ENCODE peak calls at places on chromosomes 5 and 9, in four cellular contexts. One of them, this sample, is unnamed.

GRCh38 chr9:127415158-127415557 is 9.0 kb upstream of the ZNF79 start:
- DNase-seq in colonic mucosa: no peak
- DNase-seq in IMR-90: no peak
- DNase-seq in adrenal gland: no peak
- DNase-seq in this sample: no peak

GRCh38 chr5:157732784-157733262 is 1.6 kb downstream of the THG1L start:
- DNase-seq in colonic mucosa: no peak
- DNase-seq in IMR-90: no peak
- DNase-seq in adrenal gland: no peak
- DNase-seq in this sample: no peak

GRCh38 chr9:125119643-125120286 is 23.6 kb downstream of the SCAI start:
- DNase-seq in colonic mucosa: no peak
- DNase-seq in IMR-90: peak
- DNase-seq in adrenal gland: no peak
- DNase-seq in this sample: no peak

GRCh38 chr9:90726215-90726614 is 75.4 kb upstream of the SYK start:
- DNase-seq in colonic mucosa: no peak
- DNase-seq in IMR-90: no peak
- DNase-seq in adrenal gland: no peak
- DNase-seq in this sample: no peak

GRCh38 chr5:3999929-4000328 is 404.3 kb downstream of the IRX1 start:
- DNase-seq in colonic mucosa: no peak
- DNase-seq in IMR-90: no peak
- DNase-seq in adrenal gland: no peak
- DNase-seq in this sample: no peak

GRCh38 chr9:101028346-101029299 is at the start of gene PLPPR1:
- DNase-seq in colonic mucosa: peak
- DNase-seq in IMR-90: peak
- DNase-seq in adrenal gland: peak
- DNase-seq in this sample: no peak

GRCh38 chr5:121489972-121490371 is 361.7 kb upstream of the FTMT start:
- DNase-seq in colonic mucosa: no peak
- DNase-seq in IMR-90: no peak
- DNase-seq in adrenal gland: no peak
- DNase-seq in this sample: no peak

GRCh38 chr9:76166436-76166959 is 227.7 kb downstream of the RFK start:
- DNase-seq in colonic mucosa: no peak
- DNase-seq in IMR-90: no peak
- DNase-seq in adrenal gland: no peak
- DNase-seq in this sample: no peak

GRCh38 chr5:157548513-157549282 is 26.9 kb downstream of the ADAM19 start:
- DNase-seq in colonic mucosa: no peak
- DNase-seq in IMR-90: peak
- DNase-seq in adrenal gland: no peak
- DNase-seq in this sample: peak

GRCh38 chr5:123120197-123120596 is 31.2 kb downstream of the PRDM6 start:
- DNase-seq in colonic mucosa: no peak
- DNase-seq in IMR-90: no peak
- DNase-seq in adrenal gland: no peak
- DNase-seq in this sample: no peak

GRCh38 chr9:88742483-88742882 is 207.5 kb downstream of the NXNL2 start:
- DNase-seq in colonic mucosa: no peak
- DNase-seq in IMR-90: peak
- DNase-seq in adrenal gland: no peak
- DNase-seq in this sample: peak

GRCh38 chr5:57493034-57493433 is 10.4 kb upstream of the ACTBL2 start:
- DNase-seq in colonic mucosa: no peak
- DNase-seq in IMR-90: no peak
- DNase-seq in adrenal gland: no peak
- DNase-seq in this sample: no peak

GRCh38 chr9:134789168-134789567 is 91.4 kb upstream of the FCN2 start:
- DNase-seq in colonic mucosa: no peak
- DNase-seq in IMR-90: no peak
- DNase-seq in adrenal gland: no peak
- DNase-seq in this sample: no peak

GRCh38 chr9:126722252-126722921 is 82.5 kb upstream of the ZBTB43 start:
- DNase-seq in colonic mucosa: peak
- DNase-seq in IMR-90: no peak
- DNase-seq in adrenal gland: peak
- DNase-seq in this sample: no peak

GRCh38 chr5:6379246-6379645 is 899 bp upstream of the MED10 start:
- DNase-seq in colonic mucosa: no peak
- DNase-seq in IMR-90: no peak
- DNase-seq in adrenal gland: no peak
- DNase-seq in this sample: no peak

GRCh38 chr9:1454980-1455367 is 404.8 kb downstream of the DMRT2 start:
- DNase-seq in colonic mucosa: no peak
- DNase-seq in IMR-90: no peak
- DNase-seq in adrenal gland: no peak
- DNase-seq in this sample: no peak

GRCh38 chr5:84682531-84682930 is 297.9 kb upstream of the EDIL3 start:
- DNase-seq in colonic mucosa: no peak
- DNase-seq in IMR-90: no peak
- DNase-seq in adrenal gland: no peak
- DNase-seq in this sample: no peak

GRCh38 chr9:90219548-90220118 is 423.0 kb downstream of the DIRAS2 start:
- DNase-seq in colonic mucosa: peak
- DNase-seq in IMR-90: no peak
- DNase-seq in adrenal gland: no peak
- DNase-seq in this sample: no peak

GRCh38 chr5:160297004-160297403 is 15.4 kb downstream of the CCNJL start:
- DNase-seq in colonic mucosa: no peak
- DNase-seq in IMR-90: peak
- DNase-seq in adrenal gland: no peak
- DNase-seq in this sample: no peak

GRCh38 chr5:159178978-159179377 is 30.4 kb downstream of the RNF145 start:
- DNase-seq in colonic mucosa: no peak
- DNase-seq in IMR-90: peak
- DNase-seq in adrenal gland: no peak
- DNase-seq in this sample: peak

GRCh38 chr9:112120471-112120925 is 54.6 kb downstream of the SUSD1 start:
- DNase-seq in colonic mucosa: peak
- DNase-seq in IMR-90: no peak
- DNase-seq in adrenal gland: no peak
- DNase-seq in this sample: no peak

GRCh38 chr5:72187388-72188070 is 80.3 kb downstream of the MAP1B start:
- DNase-seq in colonic mucosa: no peak
- DNase-seq in IMR-90: no peak
- DNase-seq in adrenal gland: no peak
- DNase-seq in this sample: no peak

GRCh38 chr5:160843240-160843639 is 8.8 kb downstream of the ATP10B start:
- DNase-seq in colonic mucosa: no peak
- DNase-seq in IMR-90: no peak
- DNase-seq in adrenal gland: no peak
- DNase-seq in this sample: no peak

GRCh38 chr5:175671013-175671412 is 13.1 kb downstream of the HRH2 start:
- DNase-seq in colonic mucosa: no peak
- DNase-seq in IMR-90: no peak
- DNase-seq in adrenal gland: no peak
- DNase-seq in this sample: no peak

GRCh38 chr9:117290809-117291208 is 124.0 kb downstream of the ASTN2 start:
- DNase-seq in colonic mucosa: no peak
- DNase-seq in IMR-90: peak
- DNase-seq in adrenal gland: no peak
- DNase-seq in this sample: no peak

GRCh38 chr5:122434120-122434519 is 122.1 kb downstream of the SNCAIP start:
- DNase-seq in colonic mucosa: no peak
- DNase-seq in IMR-90: no peak
- DNase-seq in adrenal gland: no peak
- DNase-seq in this sample: no peak

GRCh38 chr9:128917151-128917849 is 3.5 kb upstream of the PHYHD1 start:
- DNase-seq in colonic mucosa: peak
- DNase-seq in IMR-90: peak
- DNase-seq in adrenal gland: peak
- DNase-seq in this sample: peak

GRCh38 chr9:16768816-16769215 is 101.7 kb downstream of the BNC2 start:
- DNase-seq in colonic mucosa: no peak
- DNase-seq in IMR-90: no peak
- DNase-seq in adrenal gland: no peak
- DNase-seq in this sample: no peak

GRCh38 chr5:111691508-111691907 is 65.5 kb downstream of the NREP start:
- DNase-seq in colonic mucosa: no peak
- DNase-seq in IMR-90: no peak
- DNase-seq in adrenal gland: no peak
- DNase-seq in this sample: no peak

GRCh38 chr5:32628049-32628803 is 42.9 kb downstream of the SUB1 start:
- DNase-seq in colonic mucosa: no peak
- DNase-seq in IMR-90: peak
- DNase-seq in adrenal gland: no peak
- DNase-seq in this sample: no peak

GRCh38 chr5:172104801-172105701 is 83.0 kb downstream of the STK10 start:
- DNase-seq in colonic mucosa: no peak
- DNase-seq in IMR-90: no peak
- DNase-seq in adrenal gland: no peak
- DNase-seq in this sample: no peak

GRCh38 chr5:120465281-120465961 is 1.3 kb downstream of the PRR16 start:
- DNase-seq in colonic mucosa: peak
- DNase-seq in IMR-90: peak
- DNase-seq in adrenal gland: peak
- DNase-seq in this sample: no peak

GRCh38 chr9:134626576-134627416 is 14.8 kb upstream of the COL5A1 start:
- DNase-seq in colonic mucosa: no peak
- DNase-seq in IMR-90: peak
- DNase-seq in adrenal gland: peak
- DNase-seq in this sample: no peak

DNA sequence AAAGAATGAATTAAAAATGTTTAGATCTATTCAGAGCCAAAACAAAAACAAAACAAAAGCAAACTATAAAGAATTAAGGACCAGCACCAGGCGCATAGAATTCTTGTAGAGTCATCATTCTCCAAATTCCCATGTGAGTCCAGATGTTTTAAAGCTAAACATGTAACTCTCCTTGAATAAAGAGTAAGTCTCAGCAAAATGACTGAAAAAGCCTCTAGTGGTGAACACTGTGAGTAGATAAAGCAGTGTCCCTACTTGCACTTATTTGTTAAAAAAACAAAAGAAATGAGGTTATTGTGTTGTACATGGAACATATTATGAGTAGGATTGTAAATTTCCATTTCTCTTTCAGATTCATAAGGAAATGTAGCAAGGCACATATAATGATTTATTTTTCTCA is 44.0 kb downstream of the NNT start:
- DNase-seq in colonic mucosa: no peak
- DNase-seq in IMR-90: peak
- DNase-seq in adrenal gland: no peak
- DNase-seq in this sample: no peak
- TF ChIP-seq CTCF in colonic mucosa: no peak
- TF ChIP-seq CTCF in IMR-90: peak
- TF ChIP-seq CTCF in adrenal gland: no peak
- TF ChIP-seq CTCF in this sample: peak

GRCh38 chr5:149264432-149265069 is 7.1 kb upstream of the AFAP1L1 start:
- DNase-seq in colonic mucosa: peak
- DNase-seq in IMR-90: no peak
- DNase-seq in adrenal gland: no peak
- DNase-seq in this sample: no peak
- TF ChIP-seq CTCF in colonic mucosa: peak
- TF ChIP-seq CTCF in IMR-90: peak
- TF ChIP-seq CTCF in adrenal gland: no peak
- TF ChIP-seq CTCF in this sample: no peak

GRCh38 chr9:115397591-115398312 is 279.8 kb upstream of the TNC start:
- DNase-seq in colonic mucosa: no peak
- DNase-seq in IMR-90: no peak
- DNase-seq in adrenal gland: no peak
- DNase-seq in this sample: no peak

GRCh38 chr9:115396071-115396529 is 278.1 kb upstream of the TNC start:
- DNase-seq in colonic mucosa: no peak
- DNase-seq in IMR-90: peak
- DNase-seq in adrenal gland: no peak
- DNase-seq in this sample: no peak

GRCh38 chr9:115391166-115391825 is 273.3 kb upstream of the TNC start:
- DNase-seq in colonic mucosa: no peak
- DNase-seq in IMR-90: peak
- DNase-seq in adrenal gland: no peak
- DNase-seq in this sample: no peak

GRCh38 chr9:115395511-115396021 is 277.6 kb upstream of the TNC start:
- DNase-seq in colonic mucosa: no peak
- DNase-seq in IMR-90: peak
- DNase-seq in adrenal gland: no peak
- DNase-seq in this sample: peak

DNA sequence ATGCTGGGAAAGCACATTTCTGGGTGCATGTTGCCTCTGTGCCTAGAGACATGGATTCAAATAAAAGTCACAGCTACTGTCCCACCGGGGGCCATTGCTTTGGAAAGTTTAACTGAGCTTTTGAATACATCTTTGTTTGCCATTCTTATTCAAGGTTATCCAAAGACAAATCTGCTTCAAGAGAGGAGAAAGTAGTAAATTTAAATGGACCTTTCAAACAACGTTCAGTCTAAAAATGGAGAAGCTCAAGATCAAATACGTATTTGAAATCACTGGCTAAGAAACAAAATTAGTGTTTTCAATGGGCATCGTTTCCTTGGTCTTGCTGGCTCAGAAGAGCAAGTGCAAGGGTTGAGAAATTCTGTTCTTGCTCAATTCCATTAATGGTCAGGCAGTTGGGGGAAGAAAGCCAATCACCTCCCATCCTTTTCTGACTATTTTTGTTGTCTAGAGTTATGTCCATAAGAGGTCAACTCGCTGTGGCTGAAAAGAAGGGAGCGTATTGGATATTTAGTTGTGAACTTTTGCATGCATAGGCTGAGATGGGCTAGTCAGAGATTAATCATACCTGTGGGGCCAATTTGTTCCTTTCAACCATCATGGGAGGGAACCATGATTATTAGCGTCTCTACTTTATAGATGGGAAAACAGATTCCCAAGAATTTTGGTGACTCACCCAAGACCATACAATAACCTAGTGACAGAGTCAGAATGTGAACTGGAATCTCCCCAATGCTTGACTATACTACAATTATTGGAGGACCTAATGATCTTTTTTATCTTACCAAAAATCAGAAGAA is 276.2 kb upstream of the TNC start:
- DNase-seq in colonic mucosa: no peak
- DNase-seq in IMR-90: no peak
- DNase-seq in adrenal gland: no peak
- DNase-seq in this sample: no peak
- TF ChIP-seq CTCF in colonic mucosa: no peak
- TF ChIP-seq CTCF in IMR-90: no peak
- TF ChIP-seq CTCF in adrenal gland: no peak
- TF ChIP-seq CTCF in this sample: no peak

DNA sequence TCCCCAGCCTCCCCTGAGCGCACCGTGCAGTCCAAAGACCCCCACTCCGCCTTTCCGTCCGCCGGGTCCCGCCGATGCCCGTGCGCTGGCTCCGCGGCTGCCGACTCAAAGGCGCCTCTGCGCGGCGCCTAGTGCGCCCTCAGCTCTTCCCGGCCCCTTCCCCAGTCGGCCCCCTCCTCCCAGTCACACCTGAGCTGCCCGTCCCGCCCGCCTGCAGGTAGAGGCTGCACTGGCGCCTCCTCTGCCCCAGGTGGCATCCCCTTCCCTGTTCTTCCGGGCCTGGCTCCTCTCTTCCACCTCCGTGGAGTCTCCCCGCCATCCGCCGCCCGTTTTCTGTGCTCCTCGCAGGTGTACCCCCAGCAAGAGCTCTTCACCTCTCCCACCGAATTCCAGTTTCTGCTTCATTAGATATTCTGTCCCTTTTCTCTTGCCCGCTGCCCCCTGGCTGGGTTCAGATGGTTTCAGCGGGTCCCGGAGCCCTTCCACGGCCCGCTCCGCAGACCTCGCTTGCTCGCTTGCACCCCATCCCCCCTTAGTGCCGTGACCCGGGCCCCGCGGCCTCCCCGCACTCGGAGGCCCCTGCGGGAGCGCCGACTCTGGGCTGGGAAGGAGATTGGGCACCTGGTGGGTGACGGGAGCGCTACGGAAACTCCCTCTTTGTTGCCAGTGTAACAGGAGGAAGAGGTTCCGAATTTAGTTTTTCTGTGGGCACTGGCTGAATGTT is 707 bp downstream of the SLC44A1 start:
- DNase-seq in colonic mucosa: peak
- DNase-seq in IMR-90: no peak
- DNase-seq in adrenal gland: peak
- DNase-seq in this sample: no peak
- TF ChIP-seq CTCF in colonic mucosa: peak
- TF ChIP-seq CTCF in IMR-90: no peak
- TF ChIP-seq CTCF in adrenal gland: no peak
- TF ChIP-seq CTCF in this sample: no peak